ENCODE peak calls at places on chromosomes 4 and X, in ten cellular contexts. T is spleen, F is esophagus squamous epithelium, S is suprapubic skin, L is heart left ventricle, Y is HCT116, I is endothelial cell of umbilical vein, W is uterus, K is tibial nerve, H is body of pancreas. M is an unnamed sample. For H3K4me1, the result is how much of the 10 kb centered on the place peaks cover.

GRCh38 chrX:8404443-8404842 is 60.2 kb upstream of the VCX3B start:
- DNase-seq in T (no peak), I (peak), Y (no peak), W (no peak), K (no peak), S (no peak), L (no peak), H (peak), F (no peak), M (no peak)

GRCh38 chr4:17762705-17763104 is 18.7 kb downstream of the FAM184B start:
- DNase-seq in K (no peak), S (no peak), T (no peak), F (no peak), L (no peak), H (no peak), Y (no peak), I (no peak), W (no peak), M (no peak)

GRCh38 chr4:113837397-113837796 is 75.9 kb upstream of the CAMK2D start:
- DNase-seq in S (no peak), L (no peak), F (no peak), W (no peak), T (no peak), H (no peak), Y (no peak), K (no peak), I (peak), M (no peak)

GRCh38 chrX:56310581-56310980 is 78.4 kb downstream of the KLF8 start:
- DNase-seq in F (no peak), K (no peak), S (no peak), T (no peak), Y (no peak), L (no peak), H (no peak), I (no peak), W (no peak), M (no peak)

GRCh38 chrX:1417921-1418875 is 26.3 kb upstream of the SLC25A6 start:
- DNase-seq in W (no peak), K (no peak), L (no peak), Y (no peak), F (no peak), I (no peak), S (peak), T (peak), H (no peak), M (no peak)

GRCh38 chrX:143340190-143340589 is 177.1 kb downstream of the SPANXN3 start:
- DNase-seq in K (no peak), T (no peak), S (no peak), L (no peak), W (no peak), F (no peak), Y (no peak), H (no peak), I (no peak), M (no peak)

GRCh38 chr4:68494688-68495087 is 47.4 kb downstream of the TMPRSS11E start:
- DNase-seq in Y (no peak), I (no peak), F (no peak), L (no peak), H (no peak), K (no peak), T (no peak), W (no peak), S (no peak), M (no peak)

GRCh38 chr4:181592221-181592745 is 650.9 kb upstream of the TENM3 start:
- DNase-seq in W (no peak), S (no peak), K (no peak), T (no peak), I (no peak), F (no peak), H (no peak), Y (no peak), L (no peak), M (no peak)

GRCh38 chr4:5553801-5554200 is 154.6 kb downstream of the EVC2 start:
- DNase-seq in T (no peak), S (no peak), F (no peak), H (no peak), Y (no peak), K (no peak), W (no peak), L (no peak), I (peak), M (no peak)

GRCh38 chr4:160127211-160127610 is 1024.3 kb downstream of the RAPGEF2 start:
- DNase-seq in H (no peak), W (no peak), T (no peak), S (no peak), Y (no peak), I (no peak), L (no peak), F (no peak), K (no peak), M (no peak)

GRCh38 chr4:8435656-8436121 is 4.8 kb downstream of the ACOX3 start:
- DNase-seq in K (no peak), I (peak), L (no peak), F (no peak), S (no peak), Y (no peak), W (no peak), H (peak), T (no peak), M (peak)

GRCh38 chrX:20231598-20231997 is 35.1 kb downstream of the RPS6KA3 start:
- DNase-seq in T (no peak), W (no peak), K (no peak), L (no peak), H (no peak), F (no peak), S (no peak), I (no peak), Y (no peak), M (no peak)

GRCh38 chrX:123159403-123159802 is 24.7 kb upstream of the GRIA3 start:
- DNase-seq in Y (no peak), S (no peak), H (no peak), I (no peak), K (no peak), T (no peak), L (no peak), W (no peak), F (no peak), M (no peak)

GRCh38 chrX:150664290-150664689 is 28.9 kb upstream of the MTMR1 start:
- DNase-seq in W (no peak), L (peak), I (no peak), Y (no peak), S (no peak), K (no peak), F (no peak), H (peak), T (no peak), M (peak)

GRCh38 chr4:164716901-164717300 is 37.0 kb upstream of the SMIM31 start:
- DNase-seq in L (no peak), K (no peak), Y (no peak), I (no peak), T (no peak), F (no peak), H (no peak), S (no peak), W (no peak), M (no peak)

GRCh38 chr4:5924466-5925125 is 31.7 kb upstream of the CRMP1 start:
- DNase-seq in S (peak), T (no peak), F (no peak), I (no peak), L (no peak), W (no peak), K (no peak), H (no peak), Y (no peak), M (no peak)

GRCh38 chr4:83810428-83810827 is 274.5 kb downstream of the GPAT3 start:
- DNase-seq in L (no peak), W (no peak), S (no peak), K (no peak), F (no peak), Y (no peak), H (no peak), T (no peak), I (no peak), M (no peak)

GRCh38 chr4:118985170-118986000 is 96.7 kb downstream of the SYNPO2 start:
- DNase-seq in F (no peak), S (no peak), I (no peak), Y (no peak), T (no peak), K (no peak), W (no peak), L (no peak), H (no peak), M (no peak)

GRCh38 chr4:112817933-112818921 is 181.3 kb downstream of the LARP7 start:
- DNase-seq in S (peak), W (peak), Y (peak), K (peak), T (peak), L (peak), I (peak), F (no peak), H (peak), M (peak)

GRCh38 chr4:67929447-67929846 is 33.8 kb downstream of the TMPRSS11A start:
- DNase-seq in T (no peak), F (no peak), Y (peak), L (no peak), W (no peak), H (no peak), K (no peak), S (no peak), I (no peak), M (no peak)

GRCh38 chrX:47078129-47079043 is at the start of gene RGN:
- DNase-seq in K (no peak), L (peak), H (peak), I (no peak), T (no peak), Y (no peak), F (no peak), S (no peak), W (peak), M (peak)

GRCh38 chr4:66404149-66404548 is 733.9 kb upstream of the EPHA5 start:
- DNase-seq in K (no peak), T (no peak), L (no peak), Y (no peak), W (no peak), I (no peak), F (no peak), S (no peak), H (no peak), M (no peak)

GRCh38 chr4:3773552-3774001 is 7.4 kb downstream of the ADRA2C start:
- DNase-seq in H (peak), T (no peak), F (no peak), K (no peak), L (no peak), W (no peak), Y (no peak), I (no peak), S (no peak), M (no peak)

GRCh38 chrX:45295587-45295986 is 94.9 kb upstream of the DIPK2B start:
- DNase-seq in W (no peak), S (no peak), Y (peak), L (no peak), I (peak), T (no peak), K (no peak), F (no peak), H (peak), M (no peak)

GRCh38 chr4:24795666-24796381 is 451 bp downstream of the SOD3 start:
- DNase-seq in Y (no peak), H (no peak), K (no peak), F (no peak), T (no peak), I (no peak), W (no peak), L (no peak), S (peak), M (no peak)

GRCh38 chr4:65071532-65071931 is 598.8 kb downstream of the EPHA5 start:
- DNase-seq in K (no peak), I (no peak), H (no peak), T (no peak), F (no peak), Y (no peak), S (no peak), L (no peak), W (no peak), M (no peak)

GRCh38 chr4:86218721-86219481 is 141.0 kb downstream of the MAPK10 start:
- DNase-seq in W (no peak), F (no peak), T (no peak), I (peak), Y (no peak), H (peak), S (no peak), L (no peak), K (no peak), M (no peak)

GRCh38 chrX:119376312-119376711 is 22.8 kb upstream of the SLC25A43 start:
- DNase-seq in T (no peak), L (no peak), H (no peak), Y (no peak), S (no peak), F (no peak), K (no peak), I (no peak), W (no peak), M (no peak)
- H3K27ac ChIP-seq in T (no peak), L (no peak), H (no peak), Y (no peak), S (no peak), F (no peak), K (no peak), I (no peak), W (no peak), M (no peak)

GRCh38 chrX:136868283-136869055 is 12.1 kb downstream of the RBMX start:
- DNase-seq in T (no peak), K (no peak), S (no peak), I (no peak), F (no peak), H (no peak), W (no peak), L (no peak), Y (no peak), M (no peak)
- TF ChIP-seq POLR2A in T (no peak), K (no peak), S (no peak), I (no peak), F (no peak), H (no peak), W (no peak), L (no peak), Y (no peak), M (no peak)

GRCh38 chr4:158818595-158818994 is 49.8 kb downstream of the FNIP2 start:
- DNase-seq in T (no peak), K (no peak), S (no peak), F (no peak), W (no peak), I (peak), Y (no peak), L (no peak), H (no peak), M (no peak)

GRCh38 chr4:158817562-158818370 is 48.9 kb downstream of the FNIP2 start:
- DNase-seq in I (peak), H (no peak), T (no peak), L (no peak), F (no peak), W (no peak), S (no peak), Y (no peak), K (no peak), M (no peak)

GRCh38 chr4:158822348-158822747 is 53.5 kb downstream of the FNIP2 start:
- DNase-seq in I (no peak), H (no peak), W (no peak), L (no peak), S (no peak), F (no peak), T (no peak), K (no peak), Y (no peak), M (no peak)

GRCh38 chr4:158821228-158822009 is 52.6 kb downstream of the FNIP2 start:
- DNase-seq in H (no peak), K (no peak), W (no peak), I (no peak), Y (no peak), S (no peak), L (no peak), T (no peak), F (no peak), M (no peak)

DNA sequence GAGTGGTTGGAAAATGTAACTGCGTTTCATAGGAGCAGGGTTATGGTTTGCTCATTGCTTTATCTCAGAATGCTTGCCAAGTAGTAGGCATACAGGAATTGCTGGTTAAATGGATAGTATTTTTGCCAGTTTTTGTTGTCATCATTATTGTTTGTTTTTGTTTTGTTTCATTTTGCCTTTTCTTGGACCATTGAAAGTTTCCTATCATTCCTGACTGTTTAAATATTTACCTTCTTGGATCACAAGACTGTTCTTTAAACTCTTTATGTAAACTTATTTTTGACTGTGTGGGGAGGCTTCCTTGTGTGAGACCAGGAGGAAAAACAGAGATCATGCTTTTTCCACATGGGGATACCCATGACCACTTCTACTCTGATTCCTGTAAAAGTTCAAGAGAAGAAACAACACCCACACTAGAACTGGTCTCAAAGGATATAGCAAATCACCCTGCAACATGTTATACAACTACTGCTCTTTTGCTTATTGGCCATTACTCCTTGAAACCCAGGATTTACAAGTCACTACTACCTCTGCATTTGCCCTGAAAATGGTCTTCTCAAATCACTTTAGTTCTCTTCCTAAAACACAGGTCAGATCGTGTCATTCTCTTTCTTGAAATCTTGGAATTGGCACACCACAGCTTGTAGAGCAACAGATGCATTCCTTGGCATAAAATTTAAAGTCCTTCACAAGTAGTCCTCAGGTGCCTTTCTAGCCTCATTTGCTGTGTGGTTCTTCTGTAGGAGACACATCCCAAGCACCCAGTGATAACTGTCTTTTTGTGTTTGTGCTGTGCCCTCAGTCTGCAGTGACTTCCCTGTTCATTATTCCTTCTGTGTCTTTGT is 51.3 kb downstream of the FNIP2 start:
- DNase-seq in K (no peak), W (no peak), T (no peak), S (no peak), L (no peak), I (peak), H (no peak), F (no peak), Y (no peak), M (no peak)
- H3K4me1 ChIP-seq in K (half or more), W (under half), T (under half), S (half or more), L (half or more), I (under half), H (half or more), F (under half), Y (under half), M (under half)

GRCh38 chr4:169634975-169635374 is 14.6 kb downstream of the CLCN3 start:
- DNase-seq in S (no peak), K (no peak), W (no peak), Y (no peak), H (peak), I (no peak), F (no peak), L (no peak), T (no peak), M (no peak)
- H3K27ac ChIP-seq in S (peak), K (no peak), W (no peak), Y (no peak), H (peak), I (no peak), F (peak), L (no peak), T (no peak), M (no peak)

GRCh38 chrX:16610121-16610565 is 39.8 kb upstream of the S100G start:
- DNase-seq in L (no peak), Y (no peak), I (peak), H (no peak), K (no peak), T (no peak), S (no peak), W (no peak), F (no peak), M (no peak)

GRCh38 chrX:16617382-16617781 is 32.6 kb upstream of the S100G start:
- DNase-seq in T (no peak), K (no peak), Y (no peak), L (no peak), F (no peak), H (no peak), I (no peak), S (no peak), W (no peak), M (no peak)

GRCh38 chrX:16618422-16618821 is 31.5 kb upstream of the S100G start:
- DNase-seq in S (no peak), Y (no peak), H (no peak), L (no peak), T (no peak), I (no peak), F (no peak), W (no peak), K (no peak), M (no peak)

GRCh38 chrX:16612257-16612987 is 37.5 kb upstream of the S100G start:
- DNase-seq in K (no peak), F (no peak), H (no peak), Y (no peak), S (no peak), T (no peak), L (no peak), I (no peak), W (no peak), M (no peak)
- TF ChIP-seq POLR2A in K (no peak), F (no peak), H (no peak), Y (no peak), S (no peak), T (no peak), L (no peak), I (no peak), W (no peak), M (no peak)

GRCh38 chr4:48195853-48196252 is 61.8 kb upstream of the TXK start:
- DNase-seq in I (no peak), Y (no peak), H (no peak), T (no peak), S (no peak), W (no peak), K (no peak), F (no peak), L (no peak), M (no peak)

GRCh38 chr4:48193096-48193836 is 59.2 kb upstream of the TXK start:
- DNase-seq in K (no peak), L (no peak), Y (no peak), H (no peak), F (no peak), I (no peak), T (no peak), W (no peak), S (no peak), M (no peak)

GRCh38 chr4:48194986-48195773 is 61.1 kb upstream of the TXK start:
- DNase-seq in I (peak), L (no peak), W (no peak), S (no peak), H (no peak), T (no peak), F (no peak), K (no peak), Y (no peak), M (peak)

GRCh38 chr4:48191758-48192157 is 57.7 kb upstream of the TXK start:
- DNase-seq in S (no peak), Y (no peak), F (no peak), T (no peak), L (no peak), K (no peak), H (no peak), I (no peak), W (no peak), M (no peak)

DNA sequence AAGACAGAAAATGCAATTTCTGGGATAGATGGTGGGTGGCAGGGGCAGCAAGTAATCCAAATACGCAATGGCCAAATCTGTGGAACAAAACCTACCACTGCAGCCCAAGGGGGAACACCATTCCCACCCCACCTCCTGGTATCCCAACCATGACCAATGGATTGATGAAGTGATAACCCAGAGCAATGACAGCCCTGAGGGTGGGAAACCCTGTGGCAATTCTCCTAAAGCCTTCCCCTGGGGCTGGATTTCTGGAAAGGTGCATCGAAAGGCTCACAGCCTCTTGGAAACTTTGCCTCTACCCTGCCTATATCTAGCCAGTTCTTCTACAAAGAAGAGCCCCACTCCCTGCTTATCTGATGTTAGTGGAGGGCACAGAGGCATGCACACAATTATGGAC is 59.9 kb upstream of the TXK start:
- DNase-seq in L (no peak), T (no peak), H (no peak), F (no peak), K (no peak), I (no peak), S (no peak), W (no peak), Y (no peak), M (no peak)
- H3K4me1 ChIP-seq in L (under half), T (under half), H (under half), F (under half), K (under half), I (under half), S (under half), W (under half), Y (under half), M (under half)

GRCh38 chr4:185638548-185639301 is 103.4 kb upstream of the PDLIM3 start:
- DNase-seq in L (peak), T (no peak), K (no peak), S (no peak), F (no peak), Y (no peak), W (no peak), I (no peak), H (no peak), M (no peak)
- H3K27ac ChIP-seq in L (no peak), T (no peak), K (no peak), S (no peak), F (peak), Y (no peak), W (no peak), I (no peak), H (no peak), M (peak)

M was measured in adrenal gland.